ENCODE peak calls at places on chromosomes 11 and 22, in four cellular contexts. E is endothelial cell of umbilical vein; G is stimulated activated CD8-positive, alpha-beta memory T cell treated with anti-CD3 and anti-CD28 coated beads, Interleukin-4, amount 100 ng/mL, for 4 hours; Q is NCI-H460. B is an unnamed sample.

GRCh38 chr11:13362596-13363109 is 85.1 kb downstream of the BMAL1 start:
- DNase-seq in G (no peak), E (no peak), Q (no peak), B (no peak)

GRCh38 chr11:107840120-107840479 is 18.5 kb downstream of the SLC35F2 start:
- DNase-seq in Q (no peak), G (no peak), E (no peak), B (no peak)

GRCh38 chr22:24205438-24206189 is 24.3 kb downstream of the SUSD2 start:
- DNase-seq in Q (no peak), G (no peak), E (no peak), B (no peak)

GRCh38 chr11:16096336-16096735 is 260.0 kb downstream of the SOX6 start:
- DNase-seq in Q (no peak), E (no peak), G (no peak), B (no peak)

GRCh38 chr11:605286-606129 is 10.2 kb downstream of the IRF7 start:
- DNase-seq in Q (no peak), G (no peak), E (no peak), B (no peak)

GRCh38 chr22:37990302-37990701 is 5.9 kb upstream of the SOX10 start:
- DNase-seq in Q (no peak), E (no peak), G (no peak), B (no peak)

GRCh38 chr11:100805509-100806199 is 118.6 kb downstream of the ARHGAP42 start:
- DNase-seq in E (no peak), G (no peak), Q (no peak), B (no peak)

GRCh38 chr11:48106166-48106565 is 110.4 kb upstream of the OR4B1 start:
- DNase-seq in E (no peak), G (no peak), Q (no peak), B (no peak)

GRCh38 chr11:110125632-110126031 is 32.4 kb downstream of the ZC3H12C start:
- DNase-seq in G (no peak), E (no peak), Q (no peak), B (no peak)

GRCh38 chr22:50307891-50308596 is 598 bp upstream of the PLXNB2 start:
- DNase-seq in G (no peak), E (no peak), Q (no peak), B (no peak)

GRCh38 chr11:134615041-134615615 is 203.1 kb upstream of the B3GAT1 start:
- DNase-seq in Q (no peak), E (no peak), G (no peak), B (no peak)

GRCh38 chr11:97667057-97667456 is 1277.2 kb downstream of the JRKL start:
- DNase-seq in Q (no peak), G (no peak), E (no peak), B (no peak)

GRCh38 chr11:1084561-1085439 is 10.1 kb downstream of the MUC2 start:
- DNase-seq in Q (no peak), E (no peak), G (no peak), B (no peak)

GRCh38 chr11:63517156-63517555 is 11.3 kb downstream of the LGALS12 start:
- DNase-seq in G (no peak), E (no peak), Q (no peak), B (no peak)

GRCh38 chr11:116614306-116615210 is 158.2 kb downstream of the BUD13 start:
- DNase-seq in E (no peak), Q (no peak), G (no peak), B (no peak)

GRCh38 chr11:8828580-8829358 is 82.2 kb upstream of the AKIP1 start:
- DNase-seq in E (no peak), Q (no peak), G (no peak), B (no peak)

GRCh38 chr22:43256569-43257360 is 69.8 kb upstream of the TTLL12 start:
- DNase-seq in G (no peak), E (no peak), Q (no peak), B (no peak)

GRCh38 chr22:38700789-38701628 is at the start of gene JOSD1:
- DNase-seq in E (peak; percentile 90), Q (peak; percentile 76), G (peak; percentile 94), B (peak; percentile 97)

GRCh38 chr22:22593964-22594656 is 35.0 kb upstream of the PRAME start:
- DNase-seq in E (peak; percentile 64), G (peak; percentile 19), Q (peak; percentile 23), B (peak; percentile 41)

GRCh38 chr11:101748572-101748971 is 164.8 kb upstream of the TRPC6 start:
- DNase-seq in G (no peak), Q (no peak), E (no peak), B (no peak)

GRCh38 chr11:119743041-119743440 is 14.0 kb upstream of the NECTIN1 start:
- DNase-seq in E (no peak), G (no peak), Q (no peak), B (no peak)

GRCh38 chr11:67268684-67269268 is 2.5 kb downstream of the GRK2 start:
- DNase-seq in E (no peak), Q (no peak), G (no peak), B (no peak)